ENCODE peak calls at places on chromosome 10, in seven cellular contexts. One of them, this sample, is unnamed.

GRCh38 chr10:28722065-28722803 is 44.9 kb downstream of the BAMBI start:
- DNase-seq in WERI-Rb-1: peak; percentile 9
- DNase-seq in heart left ventricle: peak; percentile 25
- DNase-seq in upper lobe of left lung: no peak
- DNase-seq in pancreas: peak; percentile 68
- DNase-seq in stomach: no peak
- DNase-seq in SK-N-SH: peak; percentile 71
- DNase-seq in this sample: no peak

GRCh38 chr10:110456523-110457091 is 41.1 kb upstream of the DUSP5 start:
- DNase-seq in WERI-Rb-1: no peak
- DNase-seq in heart left ventricle: no peak
- DNase-seq in upper lobe of left lung: peak; percentile 14
- DNase-seq in pancreas: no peak
- DNase-seq in stomach: no peak
- DNase-seq in SK-N-SH: no peak
- DNase-seq in this sample: peak; percentile 56

GRCh38 chr10:63554666-63555065 is 33.5 kb downstream of the REEP3 start:
- DNase-seq in WERI-Rb-1: no peak
- DNase-seq in heart left ventricle: no peak
- DNase-seq in upper lobe of left lung: no peak
- DNase-seq in pancreas: no peak
- DNase-seq in stomach: no peak
- DNase-seq in SK-N-SH: no peak
- DNase-seq in this sample: no peak

GRCh38 chr10:127889605-127890195 is 3.0 kb downstream of the CLRN3 start:
- DNase-seq in WERI-Rb-1: no peak
- DNase-seq in heart left ventricle: no peak
- DNase-seq in upper lobe of left lung: no peak
- DNase-seq in pancreas: no peak
- DNase-seq in stomach: no peak
- DNase-seq in SK-N-SH: no peak
- DNase-seq in this sample: no peak

GRCh38 chr10:97321032-97321806 is 2.1 kb downstream of the FRAT1 start:
- DNase-seq in WERI-Rb-1: no peak
- DNase-seq in heart left ventricle: peak; percentile 32
- DNase-seq in upper lobe of left lung: peak; percentile 52
- DNase-seq in pancreas: peak; percentile 64
- DNase-seq in stomach: no peak
- DNase-seq in SK-N-SH: no peak
- DNase-seq in this sample: peak; percentile 70

GRCh38 chr10:121668336-121669009 is 70.2 kb upstream of the FGFR2 start:
- DNase-seq in WERI-Rb-1: peak; percentile 50
- DNase-seq in heart left ventricle: peak; percentile 44
- DNase-seq in upper lobe of left lung: peak; percentile 59
- DNase-seq in pancreas: peak; percentile 66
- DNase-seq in stomach: peak; percentile 60
- DNase-seq in SK-N-SH: peak; percentile 90
- DNase-seq in this sample: no peak

GRCh38 chr10:131323880-131324279 is 12.4 kb upstream of the TCERG1L start:
- DNase-seq in WERI-Rb-1: no peak
- DNase-seq in heart left ventricle: no peak
- DNase-seq in upper lobe of left lung: no peak
- DNase-seq in pancreas: no peak
- DNase-seq in stomach: no peak
- DNase-seq in SK-N-SH: no peak
- DNase-seq in this sample: no peak

GRCh38 chr10:23432639-23433038 is 6.2 kb upstream of the OTUD1 start:
- DNase-seq in WERI-Rb-1: no peak
- DNase-seq in heart left ventricle: no peak
- DNase-seq in upper lobe of left lung: no peak
- DNase-seq in pancreas: no peak
- DNase-seq in stomach: no peak
- DNase-seq in SK-N-SH: no peak
- DNase-seq in this sample: no peak

GRCh38 chr10:116907588-116907987 is 58.3 kb downstream of the ENO4 start:
- DNase-seq in WERI-Rb-1: no peak
- DNase-seq in heart left ventricle: no peak
- DNase-seq in upper lobe of left lung: no peak
- DNase-seq in pancreas: no peak
- DNase-seq in stomach: no peak
- DNase-seq in SK-N-SH: no peak
- DNase-seq in this sample: no peak

GRCh38 chr10:29712108-29712507 is 77.3 kb upstream of the SVIL start:
- DNase-seq in WERI-Rb-1: no peak
- DNase-seq in heart left ventricle: no peak
- DNase-seq in upper lobe of left lung: no peak
- DNase-seq in pancreas: no peak
- DNase-seq in stomach: no peak
- DNase-seq in SK-N-SH: no peak
- DNase-seq in this sample: no peak

GRCh38 chr10:91088300-91089140 is 131.9 kb upstream of the PCGF5 start:
- DNase-seq in WERI-Rb-1: no peak
- DNase-seq in heart left ventricle: peak; percentile 54
- DNase-seq in upper lobe of left lung: no peak
- DNase-seq in pancreas: no peak
- DNase-seq in stomach: no peak
- DNase-seq in SK-N-SH: no peak
- DNase-seq in this sample: no peak

GRCh38 chr10:75247797-75248196 is 12.0 kb upstream of the COMTD1 start:
- DNase-seq in WERI-Rb-1: no peak
- DNase-seq in heart left ventricle: no peak
- DNase-seq in upper lobe of left lung: no peak
- DNase-seq in pancreas: peak; percentile 59
- DNase-seq in stomach: peak; percentile 64
- DNase-seq in SK-N-SH: no peak
- DNase-seq in this sample: no peak

GRCh38 chr10:95297402-95297801 is 6.6 kb upstream of the PDLIM1 start:
- DNase-seq in WERI-Rb-1: no peak
- DNase-seq in heart left ventricle: no peak
- DNase-seq in upper lobe of left lung: no peak
- DNase-seq in pancreas: no peak
- DNase-seq in stomach: no peak
- DNase-seq in SK-N-SH: no peak
- DNase-seq in this sample: no peak

GRCh38 chr10:44627591-44628354 is 242.9 kb upstream of the CXCL12 start:
- DNase-seq in WERI-Rb-1: no peak
- DNase-seq in heart left ventricle: no peak
- DNase-seq in upper lobe of left lung: no peak
- DNase-seq in pancreas: no peak
- DNase-seq in stomach: no peak
- DNase-seq in SK-N-SH: no peak
- DNase-seq in this sample: no peak

GRCh38 chr10:131728829-131729228 is 172.0 kb upstream of the PPP2R2D start:
- DNase-seq in WERI-Rb-1: no peak
- DNase-seq in heart left ventricle: no peak
- DNase-seq in upper lobe of left lung: no peak
- DNase-seq in pancreas: no peak
- DNase-seq in stomach: peak; percentile 20
- DNase-seq in SK-N-SH: peak; percentile 8
- DNase-seq in this sample: peak; percentile 29

GRCh38 chr10:95183132-95183450 is 10.9 kb upstream of the ACSM6 start:
- DNase-seq in WERI-Rb-1: no peak
- DNase-seq in heart left ventricle: no peak
- DNase-seq in upper lobe of left lung: no peak
- DNase-seq in pancreas: no peak
- DNase-seq in stomach: no peak
- DNase-seq in SK-N-SH: no peak
- DNase-seq in this sample: no peak

GRCh38 chr10:63227207-63227895 is 94.2 kb downstream of the NRBF2 start:
- DNase-seq in WERI-Rb-1: no peak
- DNase-seq in heart left ventricle: no peak
- DNase-seq in upper lobe of left lung: no peak
- DNase-seq in pancreas: no peak
- DNase-seq in stomach: no peak
- DNase-seq in SK-N-SH: no peak
- DNase-seq in this sample: no peak

GRCh38 chr10:59234814-59235429 is 58.5 kb downstream of the PHYHIPL start:
- DNase-seq in WERI-Rb-1: no peak
- DNase-seq in heart left ventricle: no peak
- DNase-seq in upper lobe of left lung: no peak
- DNase-seq in pancreas: no peak
- DNase-seq in stomach: no peak
- DNase-seq in SK-N-SH: no peak
- DNase-seq in this sample: no peak

GRCh38 chr10:119428789-119429188 is 113.7 kb downstream of the RGS10 start:
- DNase-seq in WERI-Rb-1: no peak
- DNase-seq in heart left ventricle: no peak
- DNase-seq in upper lobe of left lung: no peak
- DNase-seq in pancreas: no peak
- DNase-seq in stomach: no peak
- DNase-seq in SK-N-SH: no peak
- DNase-seq in this sample: no peak
- H3K4me3 ChIP-seq in WERI-Rb-1: no peak overlapping the region
- H3K4me3 ChIP-seq in heart left ventricle: no peak overlapping the region
- H3K4me3 ChIP-seq in upper lobe of left lung: no peak overlapping the region
- H3K4me3 ChIP-seq in pancreas: no peak overlapping the region
- H3K4me3 ChIP-seq in stomach: no peak overlapping the region
- H3K4me3 ChIP-seq in SK-N-SH: no peak overlapping the region
- H3K4me3 ChIP-seq in this sample: no peak overlapping the region

GRCh38 chr10:93695720-93696119 is 6.7 kb downstream of the FRA10AC1 start:
- DNase-seq in WERI-Rb-1: no peak
- DNase-seq in heart left ventricle: no peak
- DNase-seq in upper lobe of left lung: no peak
- DNase-seq in pancreas: no peak
- DNase-seq in stomach: no peak
- DNase-seq in SK-N-SH: no peak
- DNase-seq in this sample: no peak

GRCh38 chr10:93701903-93702277 is 502 bp downstream of the FRA10AC1 start:
- DNase-seq in WERI-Rb-1: peak; percentile 11
- DNase-seq in heart left ventricle: no peak
- DNase-seq in upper lobe of left lung: no peak
- DNase-seq in pancreas: no peak
- DNase-seq in stomach: no peak
- DNase-seq in SK-N-SH: peak; percentile 21
- DNase-seq in this sample: no peak

GRCh38 chr10:93702278-93703001 is at the start of gene FRA10AC1:
- DNase-seq in WERI-Rb-1: peak; percentile 95
- DNase-seq in heart left ventricle: peak; percentile 94
- DNase-seq in upper lobe of left lung: peak; percentile 94
- DNase-seq in pancreas: peak; percentile 96
- DNase-seq in stomach: peak; percentile 95
- DNase-seq in SK-N-SH: peak; percentile 89
- DNase-seq in this sample: peak; percentile 97

GRCh38 chr10:93703066-93703465 is 674 bp upstream of the FRA10AC1 start:
- DNase-seq in WERI-Rb-1: no peak
- DNase-seq in heart left ventricle: no peak
- DNase-seq in upper lobe of left lung: no peak
- DNase-seq in pancreas: no peak
- DNase-seq in stomach: no peak
- DNase-seq in SK-N-SH: peak; percentile 13
- DNase-seq in this sample: no peak

DNA sequence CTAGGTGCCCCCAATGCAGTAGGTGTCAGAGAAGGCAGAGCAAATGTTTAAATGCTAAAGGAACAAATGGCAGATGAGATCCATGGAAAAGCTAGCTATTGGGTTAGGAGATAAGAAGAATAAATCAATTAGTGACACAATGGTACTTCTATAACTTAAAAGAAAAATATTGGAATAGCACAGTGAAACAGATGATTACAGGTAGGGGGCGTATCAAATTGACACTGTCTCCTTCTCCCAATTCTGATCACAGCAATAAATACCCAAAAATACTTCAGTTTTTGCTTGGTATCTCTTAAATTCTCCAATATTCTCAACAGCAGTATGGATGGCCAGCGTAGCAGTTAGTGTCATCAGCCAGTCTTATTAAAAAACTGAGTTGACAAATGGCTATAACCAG is 5.2 kb downstream of the FRA10AC1 start:
- DNase-seq in WERI-Rb-1: no peak
- DNase-seq in heart left ventricle: no peak
- DNase-seq in upper lobe of left lung: no peak
- DNase-seq in pancreas: no peak
- DNase-seq in stomach: no peak
- DNase-seq in SK-N-SH: no peak
- DNase-seq in this sample: no peak
- TF ChIP-seq CTCF in WERI-Rb-1: no peak
- TF ChIP-seq CTCF in heart left ventricle: no peak
- TF ChIP-seq CTCF in upper lobe of left lung: no peak
- TF ChIP-seq CTCF in pancreas: no peak
- TF ChIP-seq CTCF in stomach: no peak
- TF ChIP-seq CTCF in SK-N-SH: peak; percentile 26
- TF ChIP-seq CTCF in this sample: no peak

GRCh38 chr10:49133706-49134248 is at the start of gene FAM170B:
- DNase-seq in WERI-Rb-1: no peak
- DNase-seq in heart left ventricle: no peak
- DNase-seq in upper lobe of left lung: no peak
- DNase-seq in pancreas: no peak
- DNase-seq in stomach: no peak
- DNase-seq in SK-N-SH: no peak
- DNase-seq in this sample: no peak

GRCh38 chr10:49128854-49129253 is 5.0 kb downstream of the FAM170B start:
- DNase-seq in WERI-Rb-1: no peak
- DNase-seq in heart left ventricle: no peak
- DNase-seq in upper lobe of left lung: no peak
- DNase-seq in pancreas: no peak
- DNase-seq in stomach: no peak
- DNase-seq in SK-N-SH: no peak
- DNase-seq in this sample: no peak

GRCh38 chr10:49134327-49134726 is 506 bp upstream of the FAM170B start:
- DNase-seq in WERI-Rb-1: no peak
- DNase-seq in heart left ventricle: no peak
- DNase-seq in upper lobe of left lung: no peak
- DNase-seq in pancreas: no peak
- DNase-seq in stomach: no peak
- DNase-seq in SK-N-SH: no peak
- DNase-seq in this sample: no peak

GRCh38 chr10:49135575-49136313 is 1.9 kb upstream of the FAM170B start:
- DNase-seq in WERI-Rb-1: no peak
- DNase-seq in heart left ventricle: no peak
- DNase-seq in upper lobe of left lung: no peak
- DNase-seq in pancreas: no peak
- DNase-seq in stomach: no peak
- DNase-seq in SK-N-SH: no peak
- DNase-seq in this sample: no peak

GRCh38 chr10:49131507-49132385 is 2.1 kb downstream of the FAM170B start:
- DNase-seq in WERI-Rb-1: no peak
- DNase-seq in heart left ventricle: no peak
- DNase-seq in upper lobe of left lung: no peak
- DNase-seq in pancreas: no peak
- DNase-seq in stomach: no peak
- DNase-seq in SK-N-SH: no peak
- DNase-seq in this sample: no peak
- H3K27me3 ChIP-seq in WERI-Rb-1: peaks cover 3% of the 10 kb centered on the region
- H3K27me3 ChIP-seq in heart left ventricle: no peaks in the 10 kb centered on the region
- H3K27me3 ChIP-seq in upper lobe of left lung: no peaks in the 10 kb centered on the region
- H3K27me3 ChIP-seq in pancreas: no peaks in the 10 kb centered on the region
- H3K27me3 ChIP-seq in stomach: no peaks in the 10 kb centered on the region
- H3K27me3 ChIP-seq in SK-N-SH: no peaks in the 10 kb centered on the region
- H3K27me3 ChIP-seq in this sample: no peaks in the 10 kb centered on the region

DNA sequence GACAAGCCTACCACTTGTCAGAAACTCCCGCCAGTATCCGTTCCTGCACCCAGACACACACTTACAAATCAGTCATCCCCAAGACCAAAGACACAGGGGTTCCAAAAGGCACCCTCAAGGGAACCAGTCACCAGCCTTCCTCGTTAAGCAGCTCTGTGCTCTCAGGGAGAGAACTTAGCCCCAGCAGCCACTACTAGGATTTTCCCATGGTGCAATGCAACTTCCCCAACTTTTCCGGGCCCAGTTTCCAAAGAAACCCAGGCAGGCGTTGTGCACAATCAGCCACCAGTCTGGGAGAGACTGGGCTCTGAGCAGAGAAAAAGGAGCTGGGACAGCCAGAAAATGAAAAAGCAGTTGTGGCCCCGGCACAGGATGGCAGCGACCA is 1.2 kb downstream of the DLG5 start:
- DNase-seq in WERI-Rb-1: peak; percentile 13
- DNase-seq in heart left ventricle: no peak
- DNase-seq in upper lobe of left lung: no peak
- DNase-seq in pancreas: no peak
- DNase-seq in stomach: no peak
- DNase-seq in SK-N-SH: peak; percentile 69
- DNase-seq in this sample: no peak
- H3K4me3 ChIP-seq in WERI-Rb-1: peak overlapping the region; percentile 88
- H3K4me3 ChIP-seq in heart left ventricle: peak overlapping the region; percentile 94
- H3K4me3 ChIP-seq in upper lobe of left lung: peak overlapping the region; percentile 88
- H3K4me3 ChIP-seq in pancreas: peak overlapping the region; percentile 77
- H3K4me3 ChIP-seq in stomach: peak overlapping the region; percentile 82
- H3K4me3 ChIP-seq in SK-N-SH: peak overlapping the region; percentile 90
- H3K4me3 ChIP-seq in this sample: peak overlapping the region; percentile 89